ENCODE peak calls at places on chromosome 10, in four cellular contexts. A, E, H and N are unnamed samples.

GRCh38 chr10:133009218-133009954 is 67.0 kb upstream of the CFAP46 start:
- DNase-seq in E (no peak), A (no peak), H (no peak), N (peak; percentile 14)

GRCh38 chr10:129604333-129605032 is 137.4 kb downstream of the MGMT start:
- DNase-seq in E (no peak), H (no peak), A (no peak), N (no peak)

GRCh38 chr10:10792681-10793080 is 225.0 kb upstream of the CELF2 start:
- DNase-seq in H (no peak), E (no peak), A (no peak), N (no peak)

GRCh38 chr10:101233863-101234262 is 4.6 kb upstream of the LBX1 start:
- DNase-seq in E (no peak), H (no peak), A (no peak), N (no peak)

GRCh38 chr10:130933008-130933390 is 378.5 kb downstream of the TCERG1L start:
- DNase-seq in H (no peak), A (no peak), E (no peak), N (no peak)

GRCh38 chr10:99709480-99710229 is 22.3 kb downstream of the COX15 start:
- DNase-seq in H (no peak), A (no peak), E (no peak), N (peak; percentile 9)

GRCh38 chr10:30813872-30814471 is 184.4 kb upstream of the LYZL2 start:
- DNase-seq in E (no peak), H (no peak), A (no peak), N (no peak)

GRCh38 chr10:21329995-21330627 is 195.4 kb downstream of the SKIDA1 start:
- DNase-seq in E (peak; percentile 67), H (peak; percentile 61), A (no peak), N (no peak)

GRCh38 chr10:43782814-43783213 is 134.1 kb upstream of the ZNF32 start:
- DNase-seq in E (no peak), H (no peak), A (no peak), N (no peak)

GRCh38 chr10:43790147-43790546 is 141.5 kb upstream of the ZNF32 start:
- DNase-seq in E (no peak), A (no peak), H (no peak), N (no peak)

GRCh38 chr10:43781480-43782361 is 133.0 kb upstream of the ZNF32 start:
- DNase-seq in H (peak; percentile 6), E (no peak), A (peak; percentile 64), N (no peak)

DNA sequence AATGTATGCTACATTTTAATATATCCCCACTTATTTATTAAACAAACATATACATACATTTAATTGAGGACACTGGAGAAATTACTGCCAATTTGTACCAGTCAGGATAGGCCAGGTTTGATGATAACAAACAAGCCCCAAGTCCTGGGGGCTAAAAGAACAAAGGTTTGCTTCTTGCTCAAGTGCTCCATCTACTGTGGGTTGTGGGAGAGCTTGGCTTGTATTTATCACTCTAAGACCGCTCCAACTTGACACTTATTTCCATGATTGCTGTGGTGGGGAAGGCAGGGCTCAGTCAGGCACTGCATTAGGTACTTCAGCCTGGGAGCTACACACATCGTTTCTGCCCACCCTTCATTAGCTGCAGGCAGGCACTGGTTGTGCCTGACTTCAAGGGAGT is 136.6 kb upstream of the ZNF32 start:
- DNase-seq in E (peak; percentile 4), H (peak; percentile 21), A (no peak), N (peak; percentile 4)
- TF ChIP-seq ELF1 in E (no peak), H (no peak), A (no peak), N (no peak)

DNA sequence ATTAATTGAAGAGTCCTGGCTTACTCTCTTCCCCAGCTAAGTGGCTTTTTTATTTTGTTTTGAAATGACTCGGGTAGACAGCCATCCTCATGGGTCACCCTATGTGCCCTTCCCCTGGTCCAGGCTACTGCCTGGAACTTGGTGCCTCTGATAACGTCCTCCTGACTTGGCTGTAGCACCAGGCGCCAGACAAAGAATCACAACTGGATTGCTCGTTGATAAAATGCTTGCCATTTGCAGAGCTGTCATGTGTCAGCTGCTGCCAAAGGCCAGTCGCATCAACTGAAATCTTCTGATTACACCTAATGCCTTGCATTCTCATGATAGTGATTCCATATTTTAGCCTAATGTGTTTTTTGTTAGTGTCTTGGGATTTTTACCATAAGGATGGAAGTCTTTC is 27.4 kb upstream of the ABLIM1 start:
- DNase-seq in A (peak; percentile 68), E (no peak), H (no peak), N (no peak)
- TF ChIP-seq ELF1 in A (no peak), E (no peak), H (no peak), N (no peak)

DNA sequence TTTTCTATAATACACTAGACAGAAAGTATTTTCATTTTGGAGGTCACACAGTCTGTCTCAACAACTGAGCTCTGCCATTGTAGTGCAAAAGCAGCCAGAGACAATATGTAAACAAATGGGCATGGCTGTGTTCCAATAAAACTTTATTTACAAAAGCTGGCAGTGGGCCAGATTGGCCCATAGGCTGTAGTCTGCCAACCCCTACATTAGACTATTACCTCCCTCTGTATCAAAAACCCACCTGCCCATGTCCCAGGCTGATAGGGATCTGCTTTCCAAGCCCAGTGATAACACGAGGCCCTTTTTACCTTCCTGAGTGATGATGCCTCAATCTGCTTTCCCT is 354.4 kb downstream of the FGFR2 start:
- DNase-seq in H (no peak), E (no peak), A (no peak), N (no peak)
- TF ChIP-seq ELF1 in H (no peak), E (no peak), A (no peak), N (no peak)

GRCh38 chr10:26378763-26379361 is 59.3 kb upstream of the APBB1IP start:
- DNase-seq in A (no peak), H (no peak), E (no peak), N (no peak)

GRCh38 chr10:26385443-26385842 is 52.7 kb upstream of the APBB1IP start:
- DNase-seq in E (no peak), A (no peak), H (no peak), N (no peak)

GRCh38 chr10:26381986-26382385 is 56.2 kb upstream of the APBB1IP start:
- DNase-seq in A (no peak), E (no peak), H (no peak), N (no peak)

GRCh38 chr10:26384600-26384999 is 53.5 kb upstream of the APBB1IP start:
- DNase-seq in E (no peak), A (no peak), H (no peak), N (no peak)

DNA sequence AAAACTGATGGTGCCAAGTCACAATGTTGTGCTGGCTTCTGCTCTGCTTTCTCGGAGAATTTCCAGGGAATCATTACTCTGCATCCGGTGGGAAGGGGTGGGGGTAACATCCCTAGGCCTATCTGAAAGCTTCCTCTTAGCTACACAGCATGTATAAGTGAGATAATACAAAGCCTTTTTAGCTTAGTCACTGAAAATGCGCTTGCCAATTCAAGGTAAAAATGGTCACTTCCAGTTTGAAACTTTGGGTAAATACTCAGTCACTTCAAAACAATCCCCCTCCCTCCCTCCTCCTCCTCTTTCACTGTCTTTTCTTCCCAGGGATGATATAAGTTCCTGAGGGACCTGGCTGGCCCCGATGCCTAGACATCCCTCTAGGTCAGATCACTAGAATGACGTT is 57.3 kb upstream of the APBB1IP start:
- DNase-seq in E (no peak), A (no peak), H (no peak), N (peak; percentile 19)
- TF ChIP-seq ELF1 in E (no peak), A (no peak), H (no peak), N (no peak)

DNA sequence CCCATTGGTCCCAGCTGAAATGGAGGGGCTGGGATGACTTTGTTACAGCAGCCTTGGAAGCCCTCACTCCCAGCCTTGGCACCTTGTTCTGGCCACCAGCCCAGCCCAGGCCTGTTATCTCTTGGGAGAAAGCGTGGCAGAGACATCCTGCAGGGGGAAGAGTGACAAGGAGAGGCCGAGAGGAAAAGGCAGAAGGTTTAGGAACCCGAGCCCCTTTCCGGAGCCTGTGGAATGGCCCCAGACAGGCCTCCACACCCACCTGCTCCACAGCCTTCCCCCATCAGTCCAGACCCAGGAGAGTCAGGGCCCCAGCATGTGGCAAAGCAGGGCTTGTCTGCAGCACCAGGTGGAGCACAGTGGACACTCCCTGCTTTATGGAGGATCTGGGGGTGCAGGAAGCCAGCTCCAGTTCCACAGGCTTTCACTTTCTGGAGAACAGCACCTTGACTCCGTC is 24.1 kb upstream of the TRIM8 start:
- DNase-seq in E (no peak), A (no peak), H (no peak), N (no peak)
- TF ChIP-seq ELF1 in E (no peak), A (no peak), H (no peak), N (no peak)

GRCh38 chr10:80183436-80183835 is 21.9 kb downstream of the ANXA11 start:
- DNase-seq in H (no peak), A (no peak), E (no peak), N (no peak)
- TF ChIP-seq ELF1 in H (no peak), A (no peak), E (no peak), N (no peak)

DNA sequence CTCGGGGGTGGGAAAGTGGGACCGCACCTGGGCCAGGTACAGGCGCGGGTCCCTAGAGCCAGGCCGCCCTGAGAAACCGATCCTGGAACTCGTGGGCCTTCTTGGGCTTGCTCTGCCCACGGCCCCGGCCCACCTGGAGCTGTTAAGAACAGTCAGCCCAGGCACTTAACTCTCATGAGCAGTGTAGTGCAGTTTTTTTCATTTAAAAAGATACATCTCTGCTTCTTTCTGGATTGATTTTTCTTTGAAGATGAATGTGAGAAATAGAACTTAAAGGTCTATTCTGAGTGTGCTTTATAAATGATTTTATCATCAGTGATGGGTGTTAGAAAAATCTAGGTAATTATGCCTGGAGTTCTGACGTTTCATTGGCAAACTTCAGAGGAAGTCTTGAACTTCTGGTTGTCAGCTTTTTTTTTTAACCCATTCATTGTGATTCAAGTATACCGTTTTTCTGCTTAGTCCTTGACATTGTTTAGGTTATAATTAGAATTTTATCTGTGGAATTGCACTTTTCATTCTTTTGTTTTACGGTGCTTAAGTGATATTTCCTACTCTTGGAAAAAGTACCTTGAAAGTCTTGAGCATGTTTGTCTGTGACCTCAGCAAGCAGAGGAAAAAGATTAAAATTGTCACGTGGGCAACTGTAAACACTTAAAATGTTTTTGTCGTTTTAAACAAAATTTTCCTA is 845 bp downstream of the CDK1 start:
- DNase-seq in H (no peak), A (no peak), E (no peak), N (no peak)
- TF ChIP-seq ELF1 in H (no peak), A (no peak), E (no peak), N (no peak)